ENCODE peak calls at places on chromosome 22, in seven cellular contexts. N is BE2C, A is HFF-Myc, V is HepG2, W is adrenal gland, L is heart right ventricle, F is endothelial cell. X is an unnamed sample.

GRCh38 chr22:49934144-49934890 is 15.9 kb downstream of the CRELD2 start:
- DNase-seq in F (no peak), A (no peak), N (no peak), V (no peak), L (peak; percentile 73), W (no peak), X (no peak)

GRCh38 chr22:43345761-43346261 is 2.6 kb upstream of the SCUBE1 start:
- DNase-seq in V (peak; percentile 46), N (no peak), L (no peak), F (no peak), W (no peak), A (no peak), X (no peak)

GRCh38 chr22:20436309-20437252 is 1.0 kb downstream of the SCARF2 start:
- DNase-seq in A (no peak), W (no peak), F (no peak), V (no peak), L (peak; percentile 45), N (no peak), X (no peak)

GRCh38 chr22:28594784-28595324 is 84.8 kb downstream of the TTC28 start:
- DNase-seq in W (no peak), F (no peak), V (peak; percentile 54), N (no peak), L (no peak), A (peak; percentile 61), X (no peak)

GRCh38 chr22:46452195-46453005 is 85.0 kb downstream of the CELSR1 start:
- DNase-seq in A (no peak), L (no peak), V (no peak), N (no peak), F (no peak), W (no peak), X (no peak)

GRCh38 chr22:35477911-35478582 is 62.6 kb upstream of the RASD2 start:
- DNase-seq in N (peak; percentile 75), V (no peak), W (peak; percentile 90), A (peak; percentile 90), L (peak; percentile 50), F (no peak), X (no peak)

GRCh38 chr22:33000342-33001280 is 57.6 kb downstream of the SYN3 start:
- DNase-seq in V (peak; percentile 15), F (peak; percentile 92), A (peak; percentile 7), L (peak; percentile 74), N (peak; percentile 81), W (peak; percentile 59), X (peak; percentile 86)

GRCh38 chr22:36201630-36202312 is at the start of gene APOL4:
- DNase-seq in N (peak; percentile 35), L (peak; percentile 81), A (peak; percentile 40), W (peak; percentile 43), F (no peak), V (no peak), X (no peak)

GRCh38 chr22:50691521-50691920 is 18.9 kb downstream of the SHANK3 start:
- DNase-seq in L (no peak), V (peak; percentile 33), F (no peak), A (peak; percentile 12), N (peak; percentile 46), W (no peak), X (no peak)

GRCh38 chr22:50016988-50017700 is 4.6 kb upstream of the IL17REL start:
- DNase-seq in A (no peak), V (no peak), L (no peak), F (no peak), W (no peak), N (peak; percentile 4), X (no peak)

GRCh38 chr22:20009018-20009482 is 7.6 kb downstream of the ARVCF start:
- DNase-seq in A (no peak), W (no peak), V (no peak), N (peak; percentile 62), L (no peak), F (no peak), X (no peak)

GRCh38 chr22:41197808-41198585 is 7.1 kb upstream of the L3MBTL2 start:
- DNase-seq in L (peak; percentile 45), F (peak; percentile 30), A (no peak), W (peak; percentile 41), V (no peak), N (peak; percentile 62), X (no peak)

GRCh38 chr22:43991316-43992020 is 32.6 kb upstream of the PARVB start:
- DNase-seq in V (no peak), L (no peak), W (no peak), A (no peak), F (no peak), N (no peak), X (no peak)

GRCh38 chr22:29388759-29389090 is 355 bp upstream of the AP1B1 start:
- DNase-seq in F (no peak), N (no peak), L (no peak), V (no peak), A (no peak), W (no peak), X (no peak)

GRCh38 chr22:33917744-33918406 is 2.4 kb downstream of the LARGE1 start:
- DNase-seq in A (no peak), W (no peak), V (peak; percentile 36), N (no peak), F (no peak), L (no peak), X (no peak)

GRCh38 chr22:33465554-33465953 is 407.4 kb upstream of the SYN3 start:
- DNase-seq in N (no peak), A (no peak), V (no peak), F (no peak), W (no peak), L (no peak), X (no peak)

GRCh38 chr22:31055322-31056159 is 25.6 kb upstream of the SMTN start:
- DNase-seq in W (peak; percentile 33), L (peak; percentile 82), V (peak; percentile 98), A (peak; percentile 76), F (no peak), N (peak; percentile 64), X (peak; percentile 78)

GRCh38 chr22:33006220-33006954 is 51.8 kb downstream of the SYN3 start:
- DNase-seq in F (no peak), A (no peak), W (no peak), V (peak; percentile 89), L (no peak), N (no peak), X (peak; percentile 37)

GRCh38 chr22:19039796-19040580 is 82.2 kb downstream of the DGCR2 start:
- DNase-seq in L (no peak), N (no peak), F (no peak), W (no peak), A (no peak), V (no peak), X (no peak)

GRCh38 chr22:32951807-32952153 is 106.4 kb downstream of the SYN3 start:
- DNase-seq in L (peak; percentile 76), W (peak; percentile 50), V (no peak), A (no peak), F (no peak), N (peak; percentile 81), X (no peak)

GRCh38 chr22:23273445-23274145 is 93.3 kb downstream of the BCR start:
- DNase-seq in A (no peak), V (no peak), N (no peak), W (no peak), L (no peak), F (no peak), X (no peak)

GRCh38 chr22:23274146-23274526 is 93.8 kb downstream of the BCR start:
- DNase-seq in A (no peak), L (no peak), V (no peak), F (no peak), N (no peak), W (no peak), X (no peak)

GRCh38 chr22:23276656-23277582 is 96.6 kb downstream of the BCR start:
- DNase-seq in F (no peak), V (no peak), A (no peak), N (no peak), W (no peak), L (no peak), X (no peak)

GRCh38 chr22:23275751-23276150 is 95.4 kb downstream of the BCR start:
- DNase-seq in V (no peak), N (no peak), L (no peak), W (no peak), F (no peak), A (no peak), X (no peak)

GRCh38 chr22:23274891-23275694 is 94.8 kb downstream of the BCR start:
- DNase-seq in W (no peak), F (no peak), N (no peak), V (no peak), A (no peak), L (no peak), X (no peak)
- TF ChIP-seq CTCF in W (no peak), F (no peak), N (no peak), V (no peak), A (no peak), L (no peak), X (no peak)

GRCh38 chr22:17754233-17754925 is 19.9 kb downstream of the BID start:
- DNase-seq in W (no peak), L (no peak), F (no peak), A (no peak), N (no peak), V (no peak), X (no peak)
- TF ChIP-seq CTCF in W (no peak), L (peak; percentile 44), F (no peak), A (peak; percentile 22), N (peak; percentile 53), V (peak; percentile 73), X (peak; percentile 34)

GRCh38 chr22:48431536-48432315 is 1395.9 kb downstream of the BRD1 start:
- DNase-seq in N (no peak), V (no peak), L (no peak), A (no peak), F (no peak), W (no peak), X (no peak)
- TF ChIP-seq CTCF in N (no peak), V (no peak), L (no peak), A (no peak), F (no peak), W (no peak), X (no peak)

GRCh38 chr22:45101828-45102227 is 61.9 kb upstream of the NUP50 start:
- DNase-seq in A (peak; percentile 57), W (peak; percentile 70), V (peak; percentile 67), F (peak; percentile 50), L (no peak), N (peak; percentile 75), X (no peak)

GRCh38 chr22:45105281-45105700 is 58.4 kb upstream of the NUP50 start:
- DNase-seq in F (no peak), V (peak; percentile 35), N (no peak), A (no peak), W (no peak), L (no peak), X (no peak)

GRCh38 chr22:45104313-45104712 is 59.4 kb upstream of the NUP50 start:
- DNase-seq in F (no peak), V (no peak), N (no peak), W (no peak), A (no peak), L (no peak), X (no peak)

GRCh38 chr22:45102896-45103420 is 60.8 kb upstream of the NUP50 start:
- DNase-seq in F (no peak), L (no peak), W (no peak), N (no peak), A (no peak), V (no peak), X (no peak)

GRCh38 chr22:45103756-45104155 is 60.0 kb upstream of the NUP50 start:
- DNase-seq in A (no peak), F (no peak), V (no peak), L (no peak), N (no peak), W (no peak), X (no peak)
- TF ChIP-seq CTCF in A (peak; percentile 4), F (no peak), V (no peak), L (no peak), N (peak; percentile 29), W (no peak), X (peak; percentile 28)

X was measured in type B pancreatic cell.